ENCODE peak calls at places on chromosomes 11 and 22, in five cellular contexts. C, F, W, S and N are unnamed samples.

GRCh38 chr11:115290479-115291390 is 213.5 kb downstream of the CADM1 start:
- DNase-seq in C (no peak), F (no peak), W (no peak), S (no peak), N (no peak)

GRCh38 chr11:61806785-61807184 is 10.0 kb downstream of the FADS1 start:
- DNase-seq in C (no peak), F (no peak), W (peak; percentile 30), S (no peak), N (no peak)

GRCh38 chr11:83073884-83074283 is 2.2 kb upstream of the RAB30 start:
- DNase-seq in C (no peak), F (no peak), W (no peak), S (no peak), N (no peak)

GRCh38 chr22:42716649-42717127 is 4.0 kb downstream of the A4GALT start:
- DNase-seq in C (no peak), F (no peak), W (peak; percentile 85), S (no peak), N (no peak)

GRCh38 chr11:118519549-118519948 is 7.7 kb upstream of the TTC36 start:
- DNase-seq in C (no peak), F (no peak), W (no peak), S (peak; percentile 82), N (no peak)

GRCh38 chr11:99634581-99634980 is 613.8 kb downstream of the CNTN5 start:
- DNase-seq in C (no peak), F (no peak), W (no peak), S (no peak), N (no peak)

GRCh38 chr22:32207971-32208480 is 3.2 kb upstream of the RFPL2 start:
- DNase-seq in C (no peak), F (no peak), W (no peak), S (no peak), N (no peak)

GRCh38 chr11:116233581-116233980 is 539.2 kb downstream of the BUD13 start:
- DNase-seq in C (no peak), F (no peak), W (no peak), S (no peak), N (no peak)

GRCh38 chr11:83070044-83070877 is 1.4 kb downstream of the RAB30 start:
- DNase-seq in C (no peak), F (no peak), W (no peak), S (no peak), N (no peak)

GRCh38 chr11:45287316-45287903 is 1.3 kb upstream of the SYT13 start:
- DNase-seq in C (no peak), F (no peak), W (no peak), S (no peak), N (no peak)

DNA sequence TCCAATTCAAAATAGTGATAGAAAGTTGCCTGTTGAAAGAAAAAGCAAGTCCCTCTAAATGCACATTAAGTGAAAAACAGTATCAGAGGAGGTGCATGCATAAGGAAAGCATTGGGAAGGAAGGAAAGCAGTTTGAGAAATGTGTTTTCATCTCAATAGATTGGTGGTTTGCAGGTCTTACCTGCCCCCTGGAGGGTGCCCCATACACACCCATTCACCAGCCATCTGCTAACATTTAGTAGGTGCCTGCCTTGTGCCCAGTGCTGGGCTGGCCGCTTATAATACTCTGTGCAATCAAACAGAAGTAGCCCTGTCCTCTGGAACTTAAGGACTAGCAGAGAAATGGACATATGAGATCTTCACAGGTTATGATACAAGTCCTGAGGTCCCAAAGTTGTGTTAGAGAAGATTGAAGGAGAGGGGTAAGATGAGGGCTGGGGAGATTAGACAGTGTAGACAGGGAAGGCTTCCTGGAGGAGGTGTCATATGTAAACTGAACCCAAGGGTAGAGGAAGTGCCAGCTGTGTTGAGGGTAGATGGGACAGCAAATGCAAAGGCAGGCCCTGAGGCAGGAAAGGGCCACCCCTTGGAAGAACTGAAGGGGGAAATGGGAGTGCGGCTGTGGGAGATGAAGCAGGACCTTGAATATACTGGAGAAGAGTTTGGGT is 184.2 kb downstream of the MN1 start:
- DNase-seq in C (no peak), F (no peak), W (no peak), S (no peak), N (no peak)
- TF ChIP-seq CTCF in C (no peak), F (no peak), W (no peak), S (no peak), N (no peak)

GRCh38 chr11:19617830-19618523 is 94.7 kb upstream of the NAV2 start:
- DNase-seq in C (no peak), F (no peak), W (no peak), S (no peak), N (no peak)
- H3K27ac ChIP-seq in C (no peak overlapping the region), F (no peak overlapping the region), W (no peak overlapping the region), S (no peak overlapping the region), N (peak overlapping the region; percentile 83)

GRCh38 chr22:26414347-26414746 is 14.7 kb upstream of the ASPHD2 start:
- DNase-seq in C (no peak), F (no peak), W (no peak), S (no peak), N (no peak)

GRCh38 chr22:26418620-26419019 is 10.4 kb upstream of the ASPHD2 start:
- DNase-seq in C (no peak), F (no peak), W (no peak), S (no peak), N (no peak)

GRCh38 chr22:26416670-26417270 is 12.3 kb upstream of the ASPHD2 start:
- DNase-seq in C (no peak), F (peak; percentile 11), W (no peak), S (no peak), N (no peak)

GRCh38 chr22:26416256-26416655 is 12.8 kb upstream of the ASPHD2 start:
- DNase-seq in C (no peak), F (no peak), W (no peak), S (no peak), N (no peak)

DNA sequence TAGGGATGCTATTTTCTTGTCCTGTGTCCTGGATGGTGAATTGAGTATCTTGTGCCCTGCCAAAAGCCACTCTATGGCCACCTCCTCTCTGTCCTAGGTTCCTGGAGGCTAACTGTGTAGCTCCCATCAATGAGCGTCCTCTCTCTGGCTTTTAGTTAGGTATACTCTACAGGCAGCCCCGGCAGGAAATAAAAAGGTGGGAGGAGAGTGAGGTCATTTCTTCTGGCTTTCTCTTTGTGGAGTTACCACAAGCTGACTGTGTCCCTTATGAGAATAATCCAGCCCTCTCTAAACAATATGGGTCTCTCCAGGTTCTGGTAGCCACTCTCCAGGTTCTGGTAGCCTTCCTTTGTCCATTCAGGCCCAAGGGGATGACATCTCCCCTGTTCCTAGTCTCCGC is 11.7 kb upstream of the ASPHD2 start:
- DNase-seq in C (no peak), F (no peak), W (no peak), S (no peak), N (no peak)
- H3K4me3 ChIP-seq in C (no peak overlapping the region), F (no peak overlapping the region), W (no peak overlapping the region), S (no peak overlapping the region), N (no peak overlapping the region)

GRCh38 chr22:37824674-37825641 is 1.8 kb downstream of the GALR3 start:
- DNase-seq in C (no peak), F (no peak), W (no peak), S (no peak), N (no peak)
- TF ChIP-seq CTCF in C (no peak), F (no peak), W (no peak), S (no peak), N (no peak)

DNA sequence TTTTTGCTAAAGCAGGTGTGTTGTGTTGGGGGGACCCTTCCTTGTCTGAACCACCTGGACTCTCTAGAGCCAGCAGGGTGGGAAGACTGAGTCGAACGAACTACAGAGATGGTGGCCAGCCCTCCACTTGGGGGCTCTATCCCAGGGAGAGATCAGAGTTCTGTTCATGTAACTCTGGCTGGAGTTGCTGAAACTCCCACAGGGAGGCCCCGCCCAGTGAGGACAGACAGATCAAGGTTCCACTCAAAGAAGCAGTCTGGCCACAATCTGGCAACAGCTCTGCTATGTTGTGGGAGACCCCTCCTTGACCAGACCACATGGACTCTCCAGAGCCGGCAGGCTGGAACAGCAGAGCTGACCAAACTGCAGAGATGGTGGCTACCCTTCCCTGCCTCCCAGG is 20.2 kb upstream of the OR5AK2 start:
- DNase-seq in C (no peak), F (no peak), W (no peak), S (no peak), N (no peak)
- H3K27ac ChIP-seq in C (no peak overlapping the region), F (no peak overlapping the region), W (no peak overlapping the region), S (no peak overlapping the region), N (no peak overlapping the region)

GRCh38 chr11:59144096-59144495 is 1.4 kb downstream of the FAM111A start:
- DNase-seq in C (no peak), F (no peak), W (no peak), S (no peak), N (no peak)
- H3K4me3 ChIP-seq in C (peak overlapping the region; percentile 52), F (peak overlapping the region; percentile 85), W (peak overlapping the region; percentile 61), S (peak overlapping the region; percentile 53), N (peak overlapping the region; percentile 89)

DNA sequence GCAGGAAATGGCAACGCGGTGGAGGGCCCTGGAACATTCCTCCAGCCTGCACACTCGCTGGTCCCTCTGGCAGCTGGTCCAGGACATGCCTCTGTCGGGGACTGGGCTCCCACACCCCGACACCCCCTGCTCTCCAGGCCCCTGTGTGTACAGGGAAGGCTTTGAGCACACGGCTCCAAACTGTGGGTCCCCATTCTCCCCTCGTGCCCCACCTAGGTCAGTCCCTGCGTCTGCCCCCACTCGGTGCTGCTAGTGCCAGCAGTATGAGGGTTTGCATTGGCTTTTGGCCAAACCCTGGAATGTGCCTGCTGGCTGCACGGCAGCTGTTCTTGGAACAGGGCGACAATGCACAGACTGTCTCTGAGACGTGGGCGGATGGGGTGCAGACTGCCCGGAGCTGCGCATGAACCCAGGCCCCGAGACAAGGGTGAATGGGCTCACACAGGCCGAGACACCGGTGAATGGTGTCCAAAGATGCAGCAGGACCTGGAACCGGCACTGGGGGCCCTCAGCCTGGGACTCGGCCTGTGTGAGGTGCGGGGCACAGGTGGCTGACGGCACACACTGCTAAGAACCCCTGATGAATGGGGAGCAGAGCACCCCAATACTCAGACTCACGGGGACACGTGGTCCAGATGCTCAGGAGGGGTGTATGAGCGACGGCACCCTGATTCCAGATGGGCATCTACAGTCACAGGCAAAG is 7.5 kb upstream of the SYT8 start:
- DNase-seq in C (peak; percentile 90), F (peak; percentile 38), W (no peak), S (peak; percentile 68), N (peak; percentile 92)
- TF ChIP-seq CTCF in C (no peak), F (no peak), W (no peak), S (no peak), N (no peak)

DNA sequence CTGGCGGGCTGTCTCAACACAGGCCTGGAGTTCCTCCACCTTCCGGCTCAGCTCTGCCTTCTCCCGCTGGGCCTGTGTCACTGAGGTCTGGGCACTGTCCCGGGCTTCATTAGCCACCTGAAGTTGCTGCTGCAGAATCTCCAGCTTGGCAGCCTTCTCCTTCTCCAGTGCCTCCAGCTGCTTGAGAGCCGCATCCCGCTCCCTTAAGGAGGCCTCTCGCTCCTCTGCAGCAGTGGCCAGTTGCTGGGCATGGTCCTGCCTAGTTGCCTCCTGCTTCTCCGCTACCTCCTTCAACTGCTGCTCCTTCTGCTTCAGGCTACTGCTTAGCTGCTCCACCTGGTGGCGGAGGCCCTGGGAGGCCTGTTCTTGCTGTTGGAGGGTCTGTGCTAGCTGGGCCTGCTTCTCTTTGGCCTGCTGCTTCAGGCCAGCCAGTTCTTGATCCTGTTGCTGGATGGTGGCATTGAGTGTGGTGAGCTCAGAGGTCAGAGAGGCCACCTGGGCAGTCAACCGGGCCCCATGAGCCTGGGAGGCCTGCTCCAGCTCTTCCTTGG is 16.9 kb downstream of the IL18BP start:
- DNase-seq in C (no peak), F (no peak), W (no peak), S (no peak), N (peak; percentile 69)
- H3K27ac ChIP-seq in C (no peak overlapping the region), F (no peak overlapping the region), W (no peak overlapping the region), S (no peak overlapping the region), N (no peak overlapping the region)